ENCODE peak calls at places on chromosomes 11 and 22, in six cellular contexts. V is SK-N-SH, I is HCT116, R is K562, O is HepG2, J is GM12878. X is an unnamed sample.

GRCh38 chr22:19213496-19214473 is 35.2 kb upstream of the SLC25A1 start:
- DNase-seq in I (no peak), R (no peak), O (no peak), V (no peak), J (no peak), X (no peak)

GRCh38 chr11:65424200-65425104 is 1.9 kb downstream of the NEAT1 start:
- DNase-seq in J (no peak), I (no peak), O (no peak), V (no peak), R (peak; percentile 39), X (no peak)

GRCh38 chr22:39174498-39175120 is 22.1 kb upstream of the CBX7 start:
- DNase-seq in I (peak; percentile 23), J (no peak), R (no peak), O (peak; percentile 93), V (peak; percentile 73), X (peak; percentile 78)

GRCh38 chr11:116953525-116954284 is 116.3 kb upstream of the APOA1 start:
- DNase-seq in R (no peak), I (no peak), J (no peak), V (no peak), O (no peak), X (no peak)

GRCh38 chr11:40338739-40339138 is 1120.7 kb downstream of the LRRC4C start:
- DNase-seq in J (no peak), V (no peak), I (no peak), O (no peak), R (no peak), X (no peak)

GRCh38 chr11:82927264-82927880 is 25.8 kb downstream of the DDIAS start:
- DNase-seq in I (peak; percentile 34), R (peak; percentile 50), V (peak; percentile 54), J (no peak), O (peak; percentile 43), X (peak; percentile 37)

GRCh38 chr22:22591348-22592299 is 32.6 kb upstream of the PRAME start:
- DNase-seq in R (peak; percentile 74), V (no peak), J (no peak), O (no peak), I (no peak), X (no peak)

GRCh38 chr11:123143921-123144320 is 51.1 kb downstream of the CLMP start:
- DNase-seq in I (no peak), R (no peak), V (no peak), O (no peak), J (no peak), X (no peak)

GRCh38 chr11:94185387-94186084 is 56.9 kb downstream of the PANX1 start:
- DNase-seq in R (no peak), O (no peak), V (no peak), J (no peak), I (no peak), X (no peak)

GRCh38 chr11:72599325-72600117 is 74.7 kb downstream of the PDE2A start:
- DNase-seq in J (no peak), V (no peak), O (no peak), R (no peak), I (no peak), X (no peak)

GRCh38 chr11:102157219-102157618 is 47.0 kb downstream of the YAP1 start:
- DNase-seq in R (no peak), I (no peak), O (peak; percentile 81), V (no peak), J (no peak), X (no peak)

GRCh38 chr11:78219493-78220217 is 30.9 kb downstream of the USP35 start:
- DNase-seq in I (no peak), J (no peak), R (no peak), V (no peak), O (no peak), X (no peak)

GRCh38 chr11:77287615-77288273 is 13.7 kb downstream of the GDPD4 start:
- DNase-seq in O (no peak), V (no peak), I (no peak), R (no peak), J (no peak), X (no peak)

DNA sequence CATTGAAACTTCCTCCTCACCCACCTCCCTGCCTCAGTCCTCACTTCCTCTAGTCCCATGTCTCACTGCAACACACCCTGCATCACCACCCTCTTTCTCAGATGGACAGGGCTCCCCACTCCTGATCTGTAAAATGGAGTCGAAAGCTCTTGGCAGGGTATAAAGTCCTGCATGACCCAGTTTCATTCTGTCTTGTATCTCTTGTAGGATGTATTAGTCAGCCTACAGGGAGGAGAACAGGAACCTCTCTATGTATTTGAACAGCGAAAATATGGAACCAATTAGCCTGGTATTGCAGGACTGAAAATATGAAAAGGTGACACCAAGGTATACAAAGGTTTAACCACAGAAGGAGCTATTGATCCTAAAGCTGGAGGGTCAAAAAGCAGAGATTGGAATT is 156.9 kb upstream of the SNX19 start:
- DNase-seq in O (no peak), V (no peak), J (no peak), R (no peak), I (no peak), X (no peak)
- TF ChIP-seq JUND in O (no peak), V (no peak), J (no peak), R (no peak), I (no peak), X (no peak)

GRCh38 chr11:126901783-126902182 is 98.8 kb downstream of the KIRREL3 start:
- DNase-seq in I (no peak), V (no peak), J (no peak), R (no peak), O (no peak), X (no peak)
- TF ChIP-seq JUND in I (no peak), V (no peak), J (no peak), R (no peak), O (no peak), X (no peak)

GRCh38 chr11:10456519-10456918 is 1.5 kb downstream of the AMPD3 start:
- DNase-seq in V (no peak), O (no peak), J (no peak), R (peak; percentile 35), I (no peak), X (no peak)
- TF ChIP-seq JUND in V (no peak), O (no peak), J (no peak), R (peak; percentile 4), I (no peak), X (no peak)

GRCh38 chr22:46066691-46067090 is 83.6 kb upstream of the PPARA start:
- DNase-seq in O (no peak), J (no peak), V (no peak), I (no peak), R (no peak), X (peak; percentile 69)

GRCh38 chr22:46064236-46064965 is 85.9 kb upstream of the PPARA start:
- DNase-seq in J (no peak), V (peak; percentile 70), I (no peak), O (no peak), R (no peak), X (peak; percentile 59)

GRCh38 chr22:46065733-46066454 is 84.4 kb upstream of the PPARA start:
- DNase-seq in J (no peak), V (no peak), O (no peak), I (no peak), R (no peak), X (no peak)

GRCh38 chr22:46063861-46064235 is 86.5 kb upstream of the PPARA start:
- DNase-seq in R (no peak), J (no peak), O (no peak), I (no peak), V (no peak), X (no peak)

DNA sequence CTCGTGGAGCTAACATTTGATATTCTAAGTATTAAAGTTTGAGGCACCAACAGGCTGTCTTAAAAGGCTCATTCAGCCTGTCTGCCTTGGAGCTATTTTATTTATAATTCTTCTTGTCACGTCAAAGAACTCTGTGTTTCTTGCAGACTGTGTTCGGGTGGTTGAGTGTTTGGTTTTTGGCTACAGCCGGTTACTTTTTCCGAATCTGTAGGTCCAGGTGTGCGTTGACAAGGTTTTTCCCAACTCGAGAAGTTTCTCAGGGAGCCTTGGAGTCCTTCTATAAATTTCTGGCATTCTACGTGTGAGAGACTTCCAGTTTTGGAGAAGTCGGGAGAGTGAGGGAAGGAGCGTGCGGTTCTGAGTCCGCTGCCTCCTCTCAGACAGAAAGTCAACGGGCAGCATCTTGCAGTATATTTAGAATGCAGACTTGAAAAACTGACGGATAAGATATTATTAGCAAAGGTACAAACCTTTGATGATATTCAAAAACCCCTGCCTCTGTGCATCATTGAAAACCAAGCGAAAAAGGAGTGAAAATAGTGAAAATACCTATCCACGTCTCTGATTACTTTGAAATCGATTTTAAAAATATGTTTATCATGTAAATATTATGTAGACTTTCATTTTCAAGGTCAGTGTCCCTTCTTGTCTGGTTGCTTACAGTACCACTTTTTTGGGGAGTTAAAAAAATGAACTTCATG is 85.2 kb upstream of the PPARA start:
- DNase-seq in V (no peak), I (no peak), R (no peak), O (no peak), J (no peak), X (no peak)
- TF ChIP-seq JUND in V (no peak), I (no peak), R (no peak), O (no peak), J (no peak), X (no peak)

DNA sequence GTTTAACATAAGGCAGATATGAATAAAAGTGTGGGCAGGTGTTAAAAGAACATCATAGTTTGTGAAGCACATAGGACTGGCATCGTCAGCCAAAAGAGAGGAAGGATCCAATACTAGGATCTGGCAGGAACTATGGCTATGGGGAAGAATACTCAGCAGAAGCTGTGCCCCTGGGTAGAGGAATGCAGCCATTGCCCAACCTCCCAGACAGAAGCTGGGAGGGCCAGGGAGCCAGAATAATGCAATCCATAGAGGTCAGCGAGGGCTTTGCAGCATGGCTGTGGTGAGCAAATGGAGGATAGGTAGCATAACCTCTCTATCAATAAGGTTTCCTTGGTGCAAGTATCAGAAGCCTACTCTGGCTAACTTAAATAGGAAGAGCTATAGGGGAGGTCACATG is 11.7 kb upstream of the CSTF3 start:
- DNase-seq in V (no peak), O (peak; percentile 32), I (no peak), J (no peak), R (no peak), X (no peak)
- TF ChIP-seq JUND in V (no peak), O (no peak), I (no peak), J (no peak), R (no peak), X (no peak)

GRCh38 chr22:35312198-35313059 is 12.7 kb downstream of the TOM1 start:
- DNase-seq in J (no peak), V (no peak), R (no peak), I (peak; percentile 16), O (peak; percentile 90), X (no peak)
- TF ChIP-seq JUND in J (no peak), V (no peak), R (no peak), I (no peak), O (no peak), X (no peak)

GRCh38 chr11:115916596-115916995 is 412.4 kb upstream of the CADM1 start:
- DNase-seq in V (no peak), R (no peak), J (no peak), O (no peak), I (no peak), X (no peak)
- TF ChIP-seq JUND in V (no peak), R (no peak), J (no peak), O (no peak), I (no peak), X (no peak)